ENCODE peak calls at places on chromosomes 4 and X, in seven cellular contexts. K is GM23248; S is stimulated activated CD8-positive, alpha-beta memory T cell treated with anti-CD3 and anti-CD28 coated beads, Interleukin-4, amount 100 ng/mL, for 4 hours; U is posterior cingulate gyrus; T is immature natural killer cell; Y is SK-N-MC; A is glutamatergic neuron. O is an unnamed sample.

GRCh38 chr4:87806520-87806919 is 7.2 kb downstream of the IBSP start:
- DNase-seq in K (peak), S (no peak), U (no peak), T (no peak), Y (no peak), A (no peak), O (peak)

GRCh38 chrX:100413231-100413630 is 3.2 kb upstream of the PCDH19 start:
- DNase-seq in K (peak), S (no peak), U (no peak), T (no peak), Y (peak), A (peak), O (peak)

GRCh38 chr4:1986578-1987210 is 22.1 kb downstream of the NELFA start:
- DNase-seq in K (no peak), S (no peak), U (peak), T (no peak), Y (no peak), A (no peak), O (no peak)

GRCh38 chrX:102514536-102514935 is 2.0 kb downstream of the TMSB15A start:
- DNase-seq in K (no peak), S (no peak), U (no peak), T (no peak), Y (no peak), A (no peak), O (no peak)

GRCh38 chrX:10482262-10482661 is 138.1 kb downstream of the MID1 start:
- DNase-seq in K (no peak), S (no peak), U (no peak), T (no peak), Y (no peak), A (peak), O (no peak)

GRCh38 chrX:111784667-111785066 is 91.3 kb upstream of the TRPC5OS start:
- DNase-seq in K (no peak), S (no peak), U (peak), T (no peak), Y (no peak), A (no peak), O (no peak)

GRCh38 chr4:163448541-163449203 is 24.9 kb downstream of the TKTL2 start:
- DNase-seq in K (peak), S (no peak), U (no peak), T (no peak), Y (peak), A (no peak), O (peak)

GRCh38 chr4:83320548-83320947 is 14.1 kb downstream of the HPSE start:
- DNase-seq in K (peak), S (no peak), U (peak), T (no peak), Y (no peak), A (no peak), O (peak)

GRCh38 chr4:13244342-13244905 is 239.7 kb downstream of the RAB28 start:
- DNase-seq in K (no peak), S (no peak), U (no peak), T (no peak), Y (no peak), A (no peak), O (no peak)

GRCh38 chr4:163693211-163693610 is 198.7 kb downstream of the TMA16 start:
- DNase-seq in K (peak), S (no peak), U (no peak), T (no peak), Y (no peak), A (no peak), O (peak)

GRCh38 chr4:8847764-8848163 is 23.9 kb downstream of the HMX1 start:
- DNase-seq in K (no peak), S (no peak), U (peak), T (no peak), Y (no peak), A (peak), O (peak)

GRCh38 chr4:2364654-2365053 is 53.8 kb downstream of the ZFYVE28 start:
- DNase-seq in K (peak), S (peak), U (peak), T (peak), Y (no peak), A (no peak), O (peak)

GRCh38 chrX:135086197-135086854 is 34.0 kb downstream of the ETDB start:
- DNase-seq in K (peak), S (no peak), U (peak), T (peak), Y (peak), A (no peak), O (peak)

GRCh38 chr4:169039271-169039954 is 29.4 kb upstream of the CBR4 start:
- DNase-seq in K (no peak), S (no peak), U (no peak), T (no peak), Y (no peak), A (no peak), O (no peak)

GRCh38 chrX:39613997-39614679 is 483.6 kb downstream of the BCOR start:
- DNase-seq in K (no peak), S (peak), U (no peak), T (no peak), Y (no peak), A (no peak), O (no peak)

GRCh38 chr4:2105559-2105958 is 46.4 kb downstream of the NAT8L start:
- DNase-seq in K (peak), S (no peak), U (no peak), T (no peak), Y (no peak), A (no peak), O (peak)

GRCh38 chrX:69045616-69046345 is 119.5 kb downstream of the PJA1 start:
- DNase-seq in K (no peak), S (no peak), U (peak), T (no peak), Y (no peak), A (no peak), O (no peak)

GRCh38 chr4:85940131-85940530 is 419.7 kb downstream of the MAPK10 start:
- DNase-seq in K (peak), S (no peak), U (no peak), T (no peak), Y (no peak), A (no peak), O (no peak)

GRCh38 chr4:79652232-79652631 is 244.2 kb upstream of the GK2 start:
- DNase-seq in K (peak), S (no peak), U (no peak), T (no peak), Y (no peak), A (no peak), O (peak)

GRCh38 chrX:72247206-72247944 is 8.5 kb upstream of the ERCC6L start:
- DNase-seq in K (no peak), S (no peak), U (no peak), T (no peak), Y (no peak), A (no peak), O (peak)

GRCh38 chrX:152861116-152861515 is 30.3 kb downstream of the NSDHL start:
- DNase-seq in K (no peak), S (no peak), U (no peak), T (no peak), Y (no peak), A (no peak), O (peak)

GRCh38 chrX:111095974-111096870 is at the start of gene PAK3:
- DNase-seq in K (peak), S (peak), U (peak), T (no peak), Y (no peak), A (peak), O (peak)

GRCh38 chr4:119746951-119747350 is 118.3 kb upstream of the PDE5A start:
- DNase-seq in K (peak), S (no peak), U (no peak), T (no peak), Y (no peak), A (no peak), O (no peak)

GRCh38 chr4:180060159-180060889 is 2182.9 kb upstream of the TENM3 start:
- DNase-seq in K (peak), S (no peak), U (no peak), T (no peak), Y (no peak), A (no peak), O (peak)

GRCh38 chrX:53279296-53280237 is 1.8 kb downstream of the IQSEC2 start:
- DNase-seq in K (no peak), S (no peak), U (peak), T (no peak), Y (no peak), A (no peak), O (no peak)

GRCh38 chrX:38954520-38954919 is 153.3 kb downstream of the MID1IP1 start:
- DNase-seq in K (no peak), S (no peak), U (no peak), T (no peak), Y (no peak), A (no peak), O (no peak)

GRCh38 chr4:176193126-176193525 is 2.3 kb downstream of the SPATA4 start:
- DNase-seq in K (peak), S (no peak), U (no peak), T (no peak), Y (no peak), A (no peak), O (peak)

GRCh38 chr4:24793219-24794005 is 2.0 kb upstream of the SOD3 start:
- DNase-seq in K (peak), S (no peak), U (no peak), T (no peak), Y (no peak), A (no peak), O (peak)

GRCh38 chr4:2811830-2812599 is 19.1 kb downstream of the SH3BP2 start:
- DNase-seq in K (peak), S (peak), U (no peak), T (peak), Y (no peak), A (peak), O (peak)

GRCh38 chrX:151977923-151978322 is 3.4 kb upstream of the GABRE start:
- DNase-seq in K (no peak), S (no peak), U (no peak), T (no peak), Y (no peak), A (no peak), O (no peak)

GRCh38 chr4:158624889-158625478 is 46.7 kb downstream of the C4orf46 start:
- DNase-seq in K (peak), S (no peak), U (no peak), T (no peak), Y (peak), A (no peak), O (peak)

O was measured in choroid plexus epithelial cell.